ENCODE peak calls at places on chromosomes 12 and 14, in ten cellular contexts. One of them, this sample, is unnamed.

GRCh38 chr14:63855272-63855671 is 2.5 kb downstream of the SYNE2 start:
- DNase-seq in AG04449: no peak
- DNase-seq in GM06990: no peak
- DNase-seq in WERI-Rb-1: no peak
- DNase-seq in HL-60: no peak
- DNase-seq in mucosa of descending colon: no peak
- DNase-seq in stomach: no peak
- DNase-seq in fibroblast of the aortic adventitia: no peak
- DNase-seq in kidney: no peak
- DNase-seq in HCT116: no peak
- DNase-seq in this sample: no peak

GRCh38 chr14:81246561-81247270 is 26.0 kb upstream of the GTF2A1 start:
- DNase-seq in AG04449: no peak
- DNase-seq in GM06990: no peak
- DNase-seq in WERI-Rb-1: no peak
- DNase-seq in HL-60: no peak
- DNase-seq in mucosa of descending colon: no peak
- DNase-seq in stomach: no peak
- DNase-seq in fibroblast of the aortic adventitia: no peak
- DNase-seq in kidney: no peak
- DNase-seq in HCT116: no peak
- DNase-seq in this sample: peak; percentile 63

GRCh38 chr12:114335607-114336006 is 70.3 kb downstream of the TBX5 start:
- DNase-seq in AG04449: no peak
- DNase-seq in GM06990: no peak
- DNase-seq in WERI-Rb-1: no peak
- DNase-seq in HL-60: no peak
- DNase-seq in mucosa of descending colon: no peak
- DNase-seq in stomach: no peak
- DNase-seq in fibroblast of the aortic adventitia: no peak
- DNase-seq in kidney: no peak
- DNase-seq in HCT116: no peak
- DNase-seq in this sample: no peak

GRCh38 chr14:89428556-89429196 is 11.6 kb upstream of the FOXN3 start:
- DNase-seq in AG04449: no peak
- DNase-seq in GM06990: no peak
- DNase-seq in WERI-Rb-1: peak; percentile 65
- DNase-seq in HL-60: no peak
- DNase-seq in mucosa of descending colon: no peak
- DNase-seq in stomach: no peak
- DNase-seq in fibroblast of the aortic adventitia: peak; percentile 31
- DNase-seq in kidney: no peak
- DNase-seq in HCT116: no peak
- DNase-seq in this sample: no peak

GRCh38 chr14:57987596-57988300 is 121.9 kb upstream of the SLC35F4 start:
- DNase-seq in AG04449: no peak
- DNase-seq in GM06990: no peak
- DNase-seq in WERI-Rb-1: no peak
- DNase-seq in HL-60: no peak
- DNase-seq in mucosa of descending colon: no peak
- DNase-seq in stomach: no peak
- DNase-seq in fibroblast of the aortic adventitia: no peak
- DNase-seq in kidney: no peak
- DNase-seq in HCT116: no peak
- DNase-seq in this sample: no peak

GRCh38 chr12:43336962-43337555 is 214.9 kb downstream of the ADAMTS20 start:
- DNase-seq in AG04449: no peak
- DNase-seq in GM06990: no peak
- DNase-seq in WERI-Rb-1: no peak
- DNase-seq in HL-60: peak; percentile 25
- DNase-seq in mucosa of descending colon: no peak
- DNase-seq in stomach: no peak
- DNase-seq in fibroblast of the aortic adventitia: peak; percentile 70
- DNase-seq in kidney: no peak
- DNase-seq in HCT116: peak; percentile 29
- DNase-seq in this sample: no peak

GRCh38 chr12:15356831-15357456 is 34.6 kb downstream of the PTPRO start:
- DNase-seq in AG04449: no peak
- DNase-seq in GM06990: peak; percentile 6
- DNase-seq in WERI-Rb-1: no peak
- DNase-seq in HL-60: no peak
- DNase-seq in mucosa of descending colon: no peak
- DNase-seq in stomach: no peak
- DNase-seq in fibroblast of the aortic adventitia: no peak
- DNase-seq in kidney: no peak
- DNase-seq in HCT116: no peak
- DNase-seq in this sample: no peak

GRCh38 chr14:57389646-57390036 is 745 bp upstream of the NAA30 start:
- DNase-seq in AG04449: no peak
- DNase-seq in GM06990: no peak
- DNase-seq in WERI-Rb-1: peak; percentile 79
- DNase-seq in HL-60: peak; percentile 15
- DNase-seq in mucosa of descending colon: peak; percentile 28
- DNase-seq in stomach: no peak
- DNase-seq in fibroblast of the aortic adventitia: no peak
- DNase-seq in kidney: no peak
- DNase-seq in HCT116: no peak
- DNase-seq in this sample: no peak

DNA sequence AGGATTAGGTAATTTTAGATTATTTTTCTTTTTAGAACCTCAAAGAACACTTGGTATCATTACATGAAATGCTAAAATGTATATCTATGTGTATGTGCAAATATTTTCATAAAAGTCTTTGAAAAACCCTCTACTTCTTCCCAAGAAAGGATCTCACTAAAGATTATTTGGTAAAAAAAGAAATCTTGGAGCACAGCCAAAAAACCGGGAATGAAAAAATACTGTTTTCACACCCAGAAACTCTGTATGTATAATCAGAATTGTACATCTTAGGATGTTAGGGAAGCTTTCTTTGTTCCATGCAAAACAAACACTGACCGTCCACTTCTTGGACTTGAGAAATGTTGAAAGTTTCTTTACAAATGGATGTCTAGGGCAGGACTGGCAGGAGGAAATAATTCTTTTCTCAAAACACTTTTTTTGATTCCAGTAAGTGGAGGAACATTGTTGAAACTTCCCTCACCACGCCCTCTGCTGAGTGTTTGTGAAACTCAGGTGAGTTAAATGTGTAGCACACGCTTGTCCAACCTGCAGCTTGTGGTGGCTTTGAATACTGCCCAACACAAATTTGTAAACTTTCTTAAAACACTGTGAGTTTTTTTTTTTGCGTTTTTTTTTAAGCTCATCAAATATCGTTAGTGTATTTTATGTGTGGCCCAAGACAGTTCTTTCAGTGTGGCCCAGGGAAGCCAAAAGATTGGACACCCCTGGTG is 26.5 kb downstream of the FBXO34 start:
- DNase-seq in AG04449: no peak
- DNase-seq in GM06990: no peak
- DNase-seq in WERI-Rb-1: no peak
- DNase-seq in HL-60: no peak
- DNase-seq in mucosa of descending colon: peak; percentile 84
- DNase-seq in stomach: peak; percentile 72
- DNase-seq in fibroblast of the aortic adventitia: no peak
- DNase-seq in kidney: no peak
- DNase-seq in HCT116: no peak
- DNase-seq in this sample: no peak
- H3K4me3 ChIP-seq in AG04449: no peak overlapping the region
- H3K4me3 ChIP-seq in GM06990: no peak overlapping the region
- H3K4me3 ChIP-seq in WERI-Rb-1: no peak overlapping the region
- H3K4me3 ChIP-seq in HL-60: no peak overlapping the region
- H3K4me3 ChIP-seq in mucosa of descending colon: no peak overlapping the region
- H3K4me3 ChIP-seq in stomach: no peak overlapping the region
- H3K4me3 ChIP-seq in fibroblast of the aortic adventitia: no peak overlapping the region
- H3K4me3 ChIP-seq in kidney: no peak overlapping the region
- H3K4me3 ChIP-seq in HCT116: no peak overlapping the region
- H3K4me3 ChIP-seq in this sample: no peak overlapping the region

DNA sequence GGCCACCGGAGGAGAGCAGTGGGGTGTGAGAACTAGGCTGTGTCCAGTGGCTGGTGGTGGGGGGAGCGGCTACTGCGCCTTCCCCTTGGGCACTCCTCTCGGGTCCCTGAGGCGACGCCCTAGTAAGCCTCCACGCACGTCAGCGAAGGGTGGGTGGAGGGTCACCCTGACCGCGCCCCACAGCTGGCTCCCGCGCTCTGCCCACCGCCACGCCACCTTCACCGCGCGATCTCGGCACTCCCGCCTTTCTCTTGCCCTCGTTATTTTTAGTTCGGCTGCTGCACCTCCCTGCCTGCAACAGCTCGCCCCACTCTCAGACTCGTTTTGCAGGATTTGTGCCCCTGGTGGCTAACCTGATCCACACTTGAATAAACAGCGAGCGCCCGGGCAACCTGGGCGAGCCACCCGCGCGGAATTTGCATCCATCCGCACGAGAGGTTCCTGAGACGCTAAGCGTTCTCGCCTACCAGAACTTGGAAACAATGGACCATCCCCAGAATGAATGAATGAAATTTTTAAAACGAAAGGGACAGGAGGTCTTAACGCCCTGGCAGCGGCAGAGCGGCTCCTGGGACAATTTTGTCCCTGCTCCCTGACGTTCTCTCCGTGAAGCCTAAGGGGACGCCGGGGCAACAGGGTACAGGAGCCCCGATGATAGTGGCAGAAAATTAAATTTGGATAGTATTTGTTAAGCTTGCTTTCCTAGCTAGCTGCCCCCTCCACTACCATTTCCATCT is 7.0 kb upstream of the BMP4 start:
- DNase-seq in AG04449: no peak
- DNase-seq in GM06990: no peak
- DNase-seq in WERI-Rb-1: no peak
- DNase-seq in HL-60: no peak
- DNase-seq in mucosa of descending colon: peak; percentile 41
- DNase-seq in stomach: peak; percentile 70
- DNase-seq in fibroblast of the aortic adventitia: peak; percentile 37
- DNase-seq in kidney: peak; percentile 75
- DNase-seq in HCT116: no peak
- DNase-seq in this sample: no peak
- TF ChIP-seq CTCF in AG04449: peak; percentile 21
- TF ChIP-seq CTCF in GM06990: peak; percentile 4
- TF ChIP-seq CTCF in WERI-Rb-1: peak; percentile 2
- TF ChIP-seq CTCF in HL-60: no peak
- TF ChIP-seq CTCF in mucosa of descending colon: no peak
- TF ChIP-seq CTCF in stomach: no peak
- TF ChIP-seq CTCF in fibroblast of the aortic adventitia: peak; percentile 48
- TF ChIP-seq CTCF in kidney: peak; percentile 28
- TF ChIP-seq CTCF in HCT116: peak; percentile 43
- TF ChIP-seq CTCF in this sample: peak; percentile 25

DNA sequence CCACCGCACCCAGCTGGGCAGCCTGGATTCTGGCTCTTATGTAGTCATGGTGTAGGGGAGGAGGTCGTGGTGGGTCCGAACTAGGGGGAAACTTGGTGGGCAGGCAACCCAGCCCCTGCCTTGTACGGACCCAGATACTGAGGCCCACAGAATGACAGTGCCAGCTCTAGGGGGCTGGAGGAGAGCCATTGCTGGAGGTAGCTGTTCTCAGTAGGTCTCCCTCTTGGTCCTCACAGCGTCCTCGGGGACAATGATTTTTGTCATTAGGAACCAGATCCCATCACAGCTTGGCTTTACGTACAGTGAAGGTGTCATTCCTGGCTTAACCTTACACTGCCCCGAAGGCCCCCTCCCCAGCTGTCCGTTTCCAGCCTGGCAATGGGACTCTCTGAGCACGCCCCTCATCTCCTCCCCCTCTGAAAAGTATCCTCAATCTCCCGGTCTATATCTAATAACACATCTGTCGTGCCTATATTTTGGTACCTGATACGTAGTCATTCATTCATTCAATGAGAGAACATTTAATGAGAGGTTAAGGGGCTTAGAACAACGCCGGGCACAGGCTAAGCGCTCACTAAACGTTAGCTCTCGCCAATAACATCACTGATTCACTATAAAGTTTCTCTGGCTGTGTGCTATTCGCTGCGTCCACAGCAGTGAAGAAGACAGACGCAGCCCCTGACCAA is 619 bp upstream of the DYNC1H1 start:
- DNase-seq in AG04449: no peak
- DNase-seq in GM06990: no peak
- DNase-seq in WERI-Rb-1: peak; percentile 33
- DNase-seq in HL-60: no peak
- DNase-seq in mucosa of descending colon: no peak
- DNase-seq in stomach: no peak
- DNase-seq in fibroblast of the aortic adventitia: no peak
- DNase-seq in kidney: peak; percentile 29
- DNase-seq in HCT116: no peak
- DNase-seq in this sample: no peak
- H3K4me3 ChIP-seq in AG04449: peak overlapping the region; percentile 32
- H3K4me3 ChIP-seq in GM06990: peak overlapping the region; percentile 7
- H3K4me3 ChIP-seq in WERI-Rb-1: peak overlapping the region; percentile 45
- H3K4me3 ChIP-seq in HL-60: no peak overlapping the region
- H3K4me3 ChIP-seq in mucosa of descending colon: no peak overlapping the region
- H3K4me3 ChIP-seq in stomach: no peak overlapping the region
- H3K4me3 ChIP-seq in fibroblast of the aortic adventitia: peak overlapping the region; percentile 41
- H3K4me3 ChIP-seq in kidney: peak overlapping the region; percentile 35
- H3K4me3 ChIP-seq in HCT116: peak overlapping the region; percentile 95
- H3K4me3 ChIP-seq in this sample: no peak overlapping the region

GRCh38 chr12:122096591-122097149 is 18.1 kb downstream of the MLXIP start:
- DNase-seq in AG04449: no peak
- DNase-seq in GM06990: no peak
- DNase-seq in WERI-Rb-1: no peak
- DNase-seq in HL-60: no peak
- DNase-seq in mucosa of descending colon: no peak
- DNase-seq in stomach: peak; percentile 34
- DNase-seq in fibroblast of the aortic adventitia: peak; percentile 42
- DNase-seq in kidney: no peak
- DNase-seq in HCT116: no peak
- DNase-seq in this sample: no peak

GRCh38 chr12:122094735-122095561 is 16.4 kb downstream of the MLXIP start:
- DNase-seq in AG04449: no peak
- DNase-seq in GM06990: no peak
- DNase-seq in WERI-Rb-1: no peak
- DNase-seq in HL-60: no peak
- DNase-seq in mucosa of descending colon: no peak
- DNase-seq in stomach: no peak
- DNase-seq in fibroblast of the aortic adventitia: peak; percentile 71
- DNase-seq in kidney: no peak
- DNase-seq in HCT116: no peak
- DNase-seq in this sample: no peak

GRCh38 chr12:122094261-122094734 is 15.7 kb downstream of the MLXIP start:
- DNase-seq in AG04449: no peak
- DNase-seq in GM06990: no peak
- DNase-seq in WERI-Rb-1: no peak
- DNase-seq in HL-60: no peak
- DNase-seq in mucosa of descending colon: no peak
- DNase-seq in stomach: no peak
- DNase-seq in fibroblast of the aortic adventitia: no peak
- DNase-seq in kidney: no peak
- DNase-seq in HCT116: no peak
- DNase-seq in this sample: no peak

GRCh38 chr12:122097641-122098364 is 19.2 kb downstream of the MLXIP start:
- DNase-seq in AG04449: no peak
- DNase-seq in GM06990: no peak
- DNase-seq in WERI-Rb-1: no peak
- DNase-seq in HL-60: no peak
- DNase-seq in mucosa of descending colon: peak; percentile 86
- DNase-seq in stomach: peak; percentile 94
- DNase-seq in fibroblast of the aortic adventitia: peak; percentile 82
- DNase-seq in kidney: no peak
- DNase-seq in HCT116: no peak
- DNase-seq in this sample: no peak

DNA sequence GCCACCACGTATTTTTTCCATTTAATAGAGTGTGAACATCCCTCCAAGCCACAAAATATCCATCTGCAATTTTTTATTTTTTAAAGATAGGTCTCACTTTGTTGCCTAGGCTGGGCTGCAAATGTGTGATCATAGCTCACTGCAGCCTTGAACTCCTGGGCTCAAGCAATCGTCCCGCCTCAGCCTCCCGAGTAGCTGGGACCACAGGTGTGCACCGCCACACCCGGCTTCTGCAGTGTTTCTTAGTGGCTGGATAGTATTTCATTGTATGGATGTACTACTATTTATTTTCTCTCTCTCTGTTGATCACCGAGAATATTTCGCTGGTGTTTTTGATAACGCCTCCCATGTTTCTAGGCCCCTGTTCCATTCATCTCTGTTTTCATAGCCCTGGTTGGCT is 17.5 kb downstream of the MLXIP start:
- DNase-seq in AG04449: no peak
- DNase-seq in GM06990: no peak
- DNase-seq in WERI-Rb-1: no peak
- DNase-seq in HL-60: no peak
- DNase-seq in mucosa of descending colon: no peak
- DNase-seq in stomach: no peak
- DNase-seq in fibroblast of the aortic adventitia: no peak
- DNase-seq in kidney: no peak
- DNase-seq in HCT116: no peak
- DNase-seq in this sample: no peak
- TF ChIP-seq CTCF in AG04449: no peak
- TF ChIP-seq CTCF in GM06990: no peak
- TF ChIP-seq CTCF in WERI-Rb-1: no peak
- TF ChIP-seq CTCF in HL-60: no peak
- TF ChIP-seq CTCF in mucosa of descending colon: no peak
- TF ChIP-seq CTCF in stomach: no peak
- TF ChIP-seq CTCF in fibroblast of the aortic adventitia: no peak
- TF ChIP-seq CTCF in kidney: no peak
- TF ChIP-seq CTCF in HCT116: no peak
- TF ChIP-seq CTCF in this sample: no peak

This sample was measured in HFF-Myc.